ENCODE peak calls at places on chromosomes 12 and 14, in six cellular contexts. Z, U, I, K, P and D are unnamed samples.

GRCh38 chr14:49363926-49364751 is 222.0 kb downstream of the RPS29 start:
- DNase-seq in Z (no peak), U (no peak), I (no peak), K (no peak), P (no peak), D (no peak)

GRCh38 chr12:93925585-93925984 is 222.8 kb upstream of the PLXNC1 start:
- DNase-seq in Z (no peak), U (no peak), I (no peak), K (no peak), P (no peak), D (no peak)

GRCh38 chr14:105013150-105013787 is 7.6 kb downstream of the CDCA4 start:
- DNase-seq in Z (no peak), U (no peak), I (no peak), K (peak), P (peak), D (no peak)

GRCh38 chr12:29429999-29430698 is 49.2 kb upstream of the ERGIC2 start:
- DNase-seq in Z (no peak), U (no peak), I (no peak), K (no peak), P (no peak), D (no peak)

GRCh38 chr14:52918486-52918885 is 32.4 kb downstream of the FERMT2 start:
- DNase-seq in Z (peak), U (peak), I (peak), K (no peak), P (no peak), D (no peak)

GRCh38 chr12:10363922-10364838 is 25.7 kb downstream of the KLRK1 start:
- DNase-seq in Z (peak), U (peak), I (peak), K (peak), P (no peak), D (peak)

GRCh38 chr12:59036973-59037807 is 116.9 kb upstream of the LRIG3 start:
- DNase-seq in Z (peak), U (no peak), I (peak), K (no peak), P (no peak), D (no peak)

GRCh38 chr12:123834845-123835244 is 72.7 kb downstream of the DNAH10 start:
- DNase-seq in Z (no peak), U (no peak), I (no peak), K (no peak), P (no peak), D (no peak)